ENCODE peak calls at places on chromosomes 13 and 19, in six cellular contexts. M, I, P, V, T and H are unnamed samples.

GRCh38 chr19:6233051-6233826 is 46.5 kb downstream of the MLLT1 start:
- DNase-seq in M (peak), I (peak), P (peak), V (no peak), T (peak), H (peak)

GRCh38 chr13:32538621-32539246 is at the start of gene N4BP2L2:
- DNase-seq in M (peak), I (peak), P (peak), V (peak), T (peak), H (peak)

GRCh38 chr13:41916173-41916954 is 44.5 kb downstream of the VWA8 start:
- DNase-seq in M (peak), I (no peak), P (no peak), V (peak), T (no peak), H (peak)

GRCh38 chr13:113951246-113951999 is 22.5 kb downstream of the C13orf46 start:
- DNase-seq in M (peak), I (peak), P (peak), V (no peak), T (peak), H (peak)

GRCh38 chr13:49052801-49053200 is 77.1 kb downstream of the FNDC3A start:
- DNase-seq in M (peak), I (no peak), P (no peak), V (no peak), T (no peak), H (peak)

GRCh38 chr13:31046711-31047279 is 114.3 kb downstream of the TEX26 start:
- DNase-seq in M (peak), I (peak), P (peak), V (no peak), T (no peak), H (peak)

GRCh38 chr19:49775742-49776370 is 9.1 kb downstream of the AP2A1 start:
- DNase-seq in M (no peak), I (no peak), P (no peak), V (no peak), T (no peak), H (no peak)

GRCh38 chr13:76027131-76027530 is 391.0 kb downstream of the LMO7 start:
- DNase-seq in M (no peak), I (no peak), P (no peak), V (no peak), T (no peak), H (no peak)

GRCh38 chr19:7550987-7551761 is 15.7 kb downstream of the PNPLA6 start:
- DNase-seq in M (peak), I (peak), P (peak), V (no peak), T (peak), H (peak)

GRCh38 chr19:56333506-56333905 is 18.9 kb upstream of the ZSCAN5A start:
- DNase-seq in M (peak), I (no peak), P (peak), V (peak), T (no peak), H (peak)

GRCh38 chr19:44596428-44597130 is 16.8 kb upstream of the IGSF23 start:
- DNase-seq in M (no peak), I (peak), P (no peak), V (no peak), T (no peak), H (no peak)

GRCh38 chr13:76717092-76717491 is 169.1 kb downstream of the KCTD12 start:
- DNase-seq in M (peak), I (no peak), P (no peak), V (no peak), T (no peak), H (no peak)

GRCh38 chr13:49053215-49053614 is 77.5 kb downstream of the FNDC3A start:
- DNase-seq in M (no peak), I (no peak), P (no peak), V (no peak), T (no peak), H (no peak)

GRCh38 chr13:81990652-81991051 is 1649.7 kb upstream of the SPRY2 start:
- DNase-seq in M (no peak), I (no peak), P (no peak), V (no peak), T (no peak), H (no peak)

GRCh38 chr13:76861859-76862258 is 24.3 kb downstream of the KCTD12 start:
- DNase-seq in M (no peak), I (no peak), P (no peak), V (no peak), T (no peak), H (no peak)

GRCh38 chr13:74134777-74135305 is 637 bp upstream of the KLF12 start:
- DNase-seq in M (no peak), I (peak), P (peak), V (no peak), T (peak), H (no peak)

GRCh38 chr13:21757721-21758120 is 86.8 kb downstream of the FGF9 start:
- DNase-seq in M (no peak), I (no peak), P (no peak), V (no peak), T (no peak), H (no peak)

GRCh38 chr13:46962286-46962941 is 65.6 kb upstream of the HTR2A start:
- DNase-seq in M (peak), I (no peak), P (no peak), V (no peak), T (no peak), H (no peak)

GRCh38 chr19:38691938-38692457 is 44.5 kb downstream of the ACTN4 start:
- DNase-seq in M (peak), I (no peak), P (no peak), V (no peak), T (peak), H (peak)

GRCh38 chr19:39916236-39916635 is 18.2 kb downstream of the FCGBP start:
- DNase-seq in M (no peak), I (no peak), P (no peak), V (no peak), T (no peak), H (no peak)

GRCh38 chr13:69274231-69274630 is 833.4 kb upstream of the ATXN8OS start:
- DNase-seq in M (no peak), I (no peak), P (no peak), V (no peak), T (no peak), H (no peak)

GRCh38 chr13:76874466-76874865 is 11.7 kb downstream of the KCTD12 start:
- DNase-seq in M (no peak), I (no peak), P (no peak), V (no peak), T (no peak), H (no peak)

GRCh38 chr19:8310342-8311055 is 2.3 kb upstream of the CD320 start:
- DNase-seq in M (no peak), I (no peak), P (peak), V (no peak), T (peak), H (no peak)

GRCh38 chr13:77465595-77466195 is 69.8 kb upstream of the SCEL start:
- DNase-seq in M (no peak), I (no peak), P (no peak), V (no peak), T (no peak), H (no peak)

GRCh38 chr13:31772231-31772630 is 32.9 kb downstream of the RXFP2 start:
- DNase-seq in M (no peak), I (no peak), P (no peak), V (no peak), T (no peak), H (no peak)

GRCh38 chr13:51614350-51614786 is 30.1 kb downstream of the WDFY2 start:
- DNase-seq in M (no peak), I (no peak), P (peak), V (no peak), T (peak), H (peak)

GRCh38 chr19:42038675-42039074 is 31.3 kb downstream of the GRIK5 start:
- DNase-seq in M (no peak), I (no peak), P (peak), V (no peak), T (peak), H (no peak)

GRCh38 chr19:8926341-8926740 is 83.9 kb downstream of the MUC16 start:
- DNase-seq in M (no peak), I (no peak), P (no peak), V (no peak), T (no peak), H (no peak)

DNA sequence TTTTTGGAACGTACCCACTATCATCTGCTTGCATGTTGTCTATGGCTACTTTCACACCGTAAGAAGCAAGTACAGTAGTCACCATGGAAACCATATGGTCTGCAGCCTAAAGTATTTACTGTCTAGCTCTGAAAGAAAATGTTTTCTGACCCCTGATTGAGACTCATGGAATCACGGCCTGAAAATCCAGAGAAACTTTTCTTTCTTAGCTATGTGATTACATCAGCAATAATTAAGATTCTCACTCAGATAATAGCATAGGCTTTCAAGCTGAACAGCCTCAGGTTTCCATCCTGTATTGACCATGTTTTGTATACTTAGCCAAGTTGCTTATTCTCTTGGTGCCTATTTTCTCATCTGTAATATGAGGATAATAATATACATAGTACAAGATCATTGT is 264.6 kb downstream of the NHLRC3 start:
- DNase-seq in M (no peak), I (no peak), P (no peak), V (no peak), T (no peak), H (no peak)
- TF ChIP-seq CTCF in M (no peak), I (no peak), P (no peak), V (no peak), T (no peak), H (no peak)

GRCh38 chr13:106344318-106344717 is 191.1 kb downstream of the EFNB2 start:
- DNase-seq in M (no peak), I (no peak), P (no peak), V (no peak), T (no peak), H (peak)

GRCh38 chr13:106348032-106348431 is 187.4 kb downstream of the EFNB2 start:
- DNase-seq in M (peak), I (no peak), P (no peak), V (no peak), T (no peak), H (peak)

GRCh38 chr13:106350208-106350607 is 185.3 kb downstream of the EFNB2 start:
- DNase-seq in M (no peak), I (no peak), P (no peak), V (no peak), T (no peak), H (no peak)

GRCh38 chr13:106352850-106353249 is 182.6 kb downstream of the EFNB2 start:
- DNase-seq in M (no peak), I (no peak), P (no peak), V (no peak), T (no peak), H (peak)

GRCh38 chr13:106349080-106349841 is 186.2 kb downstream of the EFNB2 start:
- DNase-seq in M (no peak), I (peak), P (peak), V (no peak), T (no peak), H (no peak)
- H3K4me3 ChIP-seq in M (peak), I (no peak), P (peak), V (peak), T (peak), H (peak)

GRCh38 chr13:79682164-79682563 is 201.2 kb downstream of the NDFIP2 start:
- DNase-seq in M (no peak), I (no peak), P (no peak), V (no peak), T (no peak), H (no peak)

GRCh38 chr13:79681069-79681468 is 200.1 kb downstream of the NDFIP2 start:
- DNase-seq in M (no peak), I (no peak), P (no peak), V (no peak), T (no peak), H (no peak)

GRCh38 chr13:79680485-79680884 is 199.5 kb downstream of the NDFIP2 start:
- DNase-seq in M (no peak), I (no peak), P (no peak), V (no peak), T (no peak), H (no peak)

GRCh38 chr13:79686441-79686840 is 205.5 kb downstream of the NDFIP2 start:
- DNase-seq in M (no peak), I (no peak), P (no peak), V (no peak), T (no peak), H (no peak)

GRCh38 chr13:79684426-79684825 is 203.5 kb downstream of the NDFIP2 start:
- DNase-seq in M (no peak), I (no peak), P (no peak), V (no peak), T (no peak), H (no peak)
- TF ChIP-seq CTCF in M (no peak), I (no peak), P (no peak), V (no peak), T (no peak), H (no peak)

GRCh38 chr19:11324079-11324661 is 15.3 kb downstream of the RAB3D start:
- DNase-seq in M (peak), I (peak), P (peak), V (peak), T (peak), H (peak)

GRCh38 chr19:11324748-11325389 is 14.6 kb downstream of the RAB3D start:
- DNase-seq in M (peak), I (no peak), P (no peak), V (no peak), T (no peak), H (no peak)

GRCh38 chr19:11325544-11325943 is 13.9 kb downstream of the RAB3D start:
- DNase-seq in M (no peak), I (no peak), P (no peak), V (no peak), T (no peak), H (no peak)

GRCh38 chr19:11322269-11323024 is 17.0 kb downstream of the RAB3D start:
- DNase-seq in M (no peak), I (no peak), P (no peak), V (no peak), T (peak), H (peak)

GRCh38 chr19:11323601-11324078 is 15.8 kb downstream of the RAB3D start:
- DNase-seq in M (no peak), I (no peak), P (no peak), V (no peak), T (no peak), H (peak)
- H3K4me3 ChIP-seq in M (peak), I (no peak), P (no peak), V (no peak), T (no peak), H (peak)